ENCODE peak calls at places on chromosomes 16 and 17, in nine cellular contexts. One of them, this sample, is unnamed.

GRCh38 chr16:50366126-50366525 is 2.7 kb downstream of the BRD7 start:
- DNase-seq in H54: no peak
- DNase-seq in skeletal muscle cell: no peak
- DNase-seq in brain pericyte: no peak
- DNase-seq in posterior cingulate gyrus: no peak
- DNase-seq in A549: no peak
- DNase-seq in tibial artery: no peak
- DNase-seq in activated effector memory CD4-positive, alpha-beta T cell treated with Interleukin-2 at 50 U/mL for 16 hours: no peak
- DNase-seq in progenitor cell of endocrine pancreas: no peak
- DNase-seq in this sample: no peak

GRCh38 chr17:18225121-18225561 is 294 bp upstream of the LLGL1 start:
- DNase-seq in H54: peak; percentile 100
- DNase-seq in skeletal muscle cell: peak; percentile 83
- DNase-seq in brain pericyte: peak; percentile 78
- DNase-seq in posterior cingulate gyrus: peak; percentile 95
- DNase-seq in A549: peak; percentile 99
- DNase-seq in tibial artery: peak; percentile 97
- DNase-seq in activated effector memory CD4-positive, alpha-beta T cell treated with Interleukin-2 at 50 U/mL for 16 hours: peak; percentile 93
- DNase-seq in progenitor cell of endocrine pancreas: peak; percentile 97
- DNase-seq in this sample: peak; percentile 95

GRCh38 chr16:67415872-67416793 is at the start of gene ZDHHC1:
- DNase-seq in H54: peak; percentile 74
- DNase-seq in skeletal muscle cell: no peak
- DNase-seq in brain pericyte: no peak
- DNase-seq in posterior cingulate gyrus: peak; percentile 72
- DNase-seq in A549: peak; percentile 89
- DNase-seq in tibial artery: peak; percentile 81
- DNase-seq in activated effector memory CD4-positive, alpha-beta T cell treated with Interleukin-2 at 50 U/mL for 16 hours: peak; percentile 21
- DNase-seq in progenitor cell of endocrine pancreas: peak; percentile 72
- DNase-seq in this sample: peak; percentile 78

GRCh38 chr16:27795992-27796614 is 246.2 kb downstream of the KATNIP start:
- DNase-seq in H54: peak; percentile 45
- DNase-seq in skeletal muscle cell: no peak
- DNase-seq in brain pericyte: no peak
- DNase-seq in posterior cingulate gyrus: no peak
- DNase-seq in A549: no peak
- DNase-seq in tibial artery: no peak
- DNase-seq in activated effector memory CD4-positive, alpha-beta T cell treated with Interleukin-2 at 50 U/mL for 16 hours: no peak
- DNase-seq in progenitor cell of endocrine pancreas: peak; percentile 69
- DNase-seq in this sample: peak; percentile 72

GRCh38 chr17:82016875-82017459 is 5.7 kb downstream of the CENPX start:
- DNase-seq in H54: no peak
- DNase-seq in skeletal muscle cell: no peak
- DNase-seq in brain pericyte: no peak
- DNase-seq in posterior cingulate gyrus: no peak
- DNase-seq in A549: no peak
- DNase-seq in tibial artery: no peak
- DNase-seq in activated effector memory CD4-positive, alpha-beta T cell treated with Interleukin-2 at 50 U/mL for 16 hours: no peak
- DNase-seq in progenitor cell of endocrine pancreas: no peak
- DNase-seq in this sample: no peak

GRCh38 chr16:27444015-27444414 is 42.0 kb downstream of the IL21R start:
- DNase-seq in H54: peak; percentile 43
- DNase-seq in skeletal muscle cell: no peak
- DNase-seq in brain pericyte: no peak
- DNase-seq in posterior cingulate gyrus: no peak
- DNase-seq in A549: no peak
- DNase-seq in tibial artery: peak; percentile 13
- DNase-seq in activated effector memory CD4-positive, alpha-beta T cell treated with Interleukin-2 at 50 U/mL for 16 hours: no peak
- DNase-seq in progenitor cell of endocrine pancreas: no peak
- DNase-seq in this sample: peak; percentile 57

GRCh38 chr17:4357030-4357635 is 9.3 kb downstream of the UBE2G1 start:
- DNase-seq in H54: no peak
- DNase-seq in skeletal muscle cell: no peak
- DNase-seq in brain pericyte: no peak
- DNase-seq in posterior cingulate gyrus: no peak
- DNase-seq in A549: no peak
- DNase-seq in tibial artery: no peak
- DNase-seq in activated effector memory CD4-positive, alpha-beta T cell treated with Interleukin-2 at 50 U/mL for 16 hours: no peak
- DNase-seq in progenitor cell of endocrine pancreas: no peak
- DNase-seq in this sample: no peak

GRCh38 chr16:79316004-79316458 is 284.5 kb downstream of the MAF start:
- DNase-seq in H54: no peak
- DNase-seq in skeletal muscle cell: no peak
- DNase-seq in brain pericyte: no peak
- DNase-seq in posterior cingulate gyrus: no peak
- DNase-seq in A549: no peak
- DNase-seq in tibial artery: no peak
- DNase-seq in activated effector memory CD4-positive, alpha-beta T cell treated with Interleukin-2 at 50 U/mL for 16 hours: no peak
- DNase-seq in progenitor cell of endocrine pancreas: no peak
- DNase-seq in this sample: no peak

GRCh38 chr17:43406676-43407645 is 8.2 kb downstream of the ARL4D start:
- DNase-seq in H54: no peak
- DNase-seq in skeletal muscle cell: no peak
- DNase-seq in brain pericyte: no peak
- DNase-seq in posterior cingulate gyrus: peak; percentile 67
- DNase-seq in A549: no peak
- DNase-seq in tibial artery: peak; percentile 54
- DNase-seq in activated effector memory CD4-positive, alpha-beta T cell treated with Interleukin-2 at 50 U/mL for 16 hours: no peak
- DNase-seq in progenitor cell of endocrine pancreas: no peak
- DNase-seq in this sample: no peak

GRCh38 chr17:14739656-14740431 is 439.0 kb downstream of the HS3ST3B1 start:
- DNase-seq in H54: no peak
- DNase-seq in skeletal muscle cell: no peak
- DNase-seq in brain pericyte: no peak
- DNase-seq in posterior cingulate gyrus: no peak
- DNase-seq in A549: no peak
- DNase-seq in tibial artery: no peak
- DNase-seq in activated effector memory CD4-positive, alpha-beta T cell treated with Interleukin-2 at 50 U/mL for 16 hours: no peak
- DNase-seq in progenitor cell of endocrine pancreas: no peak
- DNase-seq in this sample: no peak

This sample was measured in ACHN.